ENCODE peak calls at places on chromosomes 13 and 19, in five cellular contexts. F, S, I, Y and A are unnamed samples. For H3K27me3, the result is how much of the 10 kb centered on the place peaks cover.

GRCh38 chr13:81106348-81106747 is 765.4 kb upstream of the SPRY2 start:
- DNase-seq in F (no peak), S (no peak), I (no peak), Y (no peak), A (no peak)

GRCh38 chr19:48445256-48445605 is 552 bp upstream of the GRWD1 start:
- DNase-seq in F (peak), S (peak), I (peak), Y (peak), A (peak)

GRCh38 chr19:50314724-50315700 is 14.2 kb downstream of the KCNC3 start:
- DNase-seq in F (no peak), S (peak), I (peak), Y (no peak), A (no peak)

GRCh38 chr13:44884076-44884729 is 105.1 kb downstream of the NUFIP1 start:
- DNase-seq in F (peak), S (no peak), I (no peak), Y (no peak), A (no peak)

GRCh38 chr13:36030670-36031331 is 100.4 kb downstream of the DCLK1 start:
- DNase-seq in F (no peak), S (no peak), I (peak), Y (no peak), A (no peak)

GRCh38 chr13:22061371-22061805 is 390.5 kb downstream of the FGF9 start:
- DNase-seq in F (no peak), S (peak), I (no peak), Y (no peak), A (no peak)

GRCh38 chr19:50658438-50659317 is 9.4 kb downstream of the C19orf81 start:
- DNase-seq in F (no peak), S (peak), I (peak), Y (no peak), A (peak)

GRCh38 chr19:32498641-32499200 is 82.3 kb upstream of the PDCD5 start:
- DNase-seq in F (no peak), S (no peak), I (no peak), Y (peak), A (peak)

GRCh38 chr19:55220525-55220924 is 8.0 kb downstream of the TMEM86B start:
- DNase-seq in F (no peak), S (peak), I (peak), Y (no peak), A (peak)

GRCh38 chr19:56973713-56974553 is 133.4 kb upstream of the PEG3 start:
- DNase-seq in F (no peak), S (no peak), I (no peak), Y (no peak), A (no peak)

GRCh38 chr13:30135868-30136267 is 171.5 kb downstream of the KATNAL1 start:
- DNase-seq in F (no peak), S (no peak), I (no peak), Y (no peak), A (no peak)

GRCh38 chr19:55913643-55914268 is 18.4 kb downstream of the NLRP13 start:
- DNase-seq in F (no peak), S (no peak), I (no peak), Y (no peak), A (peak)

GRCh38 chr13:23656637-23657036 is 86.4 kb downstream of the TNFRSF19 start:
- DNase-seq in F (no peak), S (no peak), I (no peak), Y (no peak), A (no peak)

GRCh38 chr13:26019241-26019640 is 32.6 kb downstream of the SHISA2 start:
- DNase-seq in F (no peak), S (no peak), I (no peak), Y (no peak), A (no peak)

GRCh38 chr13:30234763-30235162 is 72.6 kb downstream of the KATNAL1 start:
- DNase-seq in F (peak), S (no peak), I (peak), Y (no peak), A (no peak)

GRCh38 chr13:50846861-50847475 is 3.5 kb upstream of the DLEU7 start:
- DNase-seq in F (no peak), S (no peak), I (no peak), Y (no peak), A (peak)

GRCh38 chr13:110156186-110157065 is 150.5 kb downstream of the COL4A1 start:
- DNase-seq in F (peak), S (no peak), I (no peak), Y (no peak), A (no peak)

GRCh38 chr13:65508338-65508737 is 1721.8 kb downstream of the PCDH9 start:
- DNase-seq in F (no peak), S (no peak), I (no peak), Y (no peak), A (no peak)

GRCh38 chr13:65505941-65506340 is 1724.2 kb downstream of the PCDH9 start:
- DNase-seq in F (no peak), S (no peak), I (no peak), Y (no peak), A (no peak)

GRCh38 chr13:65504213-65504612 is 1725.9 kb downstream of the PCDH9 start:
- DNase-seq in F (no peak), S (no peak), I (no peak), Y (no peak), A (no peak)

GRCh38 chr13:65508745-65509144 is 1721.4 kb downstream of the PCDH9 start:
- DNase-seq in F (no peak), S (no peak), I (no peak), Y (no peak), A (no peak)
- H2AFZ ChIP-seq in F (no peak), S (no peak), I (no peak), Y (no peak), A (no peak)

GRCh38 chr13:42038661-42039456 is 9.6 kb upstream of the DGKH start:
- DNase-seq in F (peak), S (no peak), I (peak), Y (no peak), A (no peak)
- H3K27me3 ChIP-seq in F (under half), S (under half), I (half or more), Y (under half), A (under half)

GRCh38 chr13:73910733-73911132 is 223.5 kb downstream of the KLF12 start:
- DNase-seq in F (no peak), S (no peak), I (no peak), Y (no peak), A (no peak)

GRCh38 chr13:73908809-73909208 is 225.4 kb downstream of the KLF12 start:
- DNase-seq in F (no peak), S (no peak), I (no peak), Y (no peak), A (no peak)

GRCh38 chr13:73914119-73914518 is 220.1 kb downstream of the KLF12 start:
- DNase-seq in F (no peak), S (no peak), I (no peak), Y (no peak), A (peak)

GRCh38 chr13:73918691-73919090 is 215.5 kb downstream of the KLF12 start:
- DNase-seq in F (no peak), S (no peak), I (no peak), Y (no peak), A (no peak)

GRCh38 chr13:73913043-73913740 is 221.0 kb downstream of the KLF12 start:
- DNase-seq in F (peak), S (no peak), I (no peak), Y (no peak), A (no peak)
- H2AFZ ChIP-seq in F (no peak), S (no peak), I (no peak), Y (peak), A (no peak)

GRCh38 chr19:10007811-10008211 is 2.5 kb downstream of the COL5A3 start:
- DNase-seq in F (peak), S (no peak), I (no peak), Y (no peak), A (no peak)

GRCh38 chr19:10005632-10006334 is 4.5 kb downstream of the COL5A3 start:
- DNase-seq in F (no peak), S (no peak), I (no peak), Y (no peak), A (no peak)

GRCh38 chr19:10006752-10007323 is 3.5 kb downstream of the COL5A3 start:
- DNase-seq in F (no peak), S (no peak), I (no peak), Y (no peak), A (no peak)

GRCh38 chr19:10006335-10006708 is 4.0 kb downstream of the COL5A3 start:
- DNase-seq in F (peak), S (no peak), I (no peak), Y (no peak), A (peak)

DNA sequence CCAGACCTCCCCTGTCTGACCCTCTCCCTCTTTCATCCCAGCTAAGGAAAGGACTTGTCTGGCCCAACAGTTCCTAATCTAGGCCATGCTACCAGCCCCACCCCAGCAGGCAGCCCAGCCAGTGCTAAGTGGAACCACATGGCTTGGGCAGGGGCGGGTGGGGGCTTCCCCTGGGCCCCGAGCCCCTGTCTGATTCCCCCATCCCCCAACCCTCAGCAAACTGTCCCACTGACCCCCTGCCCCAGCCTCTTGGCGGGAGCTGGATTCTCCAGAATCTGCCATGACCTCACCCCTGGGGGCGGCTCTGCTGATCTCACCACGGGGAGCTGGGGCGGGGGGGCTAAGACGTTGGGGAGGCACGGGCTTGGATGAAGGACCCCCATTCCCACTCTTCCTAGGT is 2.9 kb downstream of the COL5A3 start:
- DNase-seq in F (no peak), S (no peak), I (no peak), Y (no peak), A (no peak)
- H3K27me3 ChIP-seq in F (under half), S (under half), I (half or more), Y (half or more), A (under half)